ENCODE peak calls at places on chromosomes 6 and 20, in five cellular contexts. G is tibial artery, S is H9, V is A673, D is astrocyte. X is an unnamed sample.

GRCh38 chr20:49981218-49982071 is 1.3 kb upstream of the SNAI1 start:
- DNase-seq in G (no peak), S (no peak), V (no peak), D (no peak), X (no peak)

GRCh38 chr6:159978291-159979135 is 9.6 kb downstream of the IGF2R start:
- DNase-seq in G (no peak), S (no peak), V (no peak), D (no peak), X (peak; percentile 42)

GRCh38 chr20:37898301-37899104 is 4.4 kb upstream of the VSTM2L start:
- DNase-seq in G (no peak), S (no peak), V (peak; percentile 74), D (peak; percentile 62), X (peak; percentile 74)

GRCh38 chr6:44059359-44060342 is 67.6 kb downstream of the MRPL14 start:
- DNase-seq in G (no peak), S (no peak), V (no peak), D (peak; percentile 91), X (peak; percentile 88)

GRCh38 chr6:39923394-39923793 is 10.9 kb downstream of the MOCS1 start:
- DNase-seq in G (peak; percentile 90), S (no peak), V (no peak), D (no peak), X (no peak)

GRCh38 chr6:99614430-99615161 is 8.0 kb downstream of the PRDM13 start:
- DNase-seq in G (no peak), S (peak; percentile 75), V (peak; percentile 68), D (no peak), X (no peak)

GRCh38 chr6:92945799-92946198 is 473.6 kb downstream of the EPHA7 start:
- DNase-seq in G (no peak), S (no peak), V (no peak), D (peak; percentile 17), X (peak; percentile 89)

GRCh38 chr20:8043687-8044278 is 24.2 kb upstream of the TMX4 start:
- DNase-seq in G (no peak), S (no peak), V (peak; percentile 56), D (peak; percentile 23), X (peak; percentile 40)

GRCh38 chr20:44746367-44747165 is 901 bp downstream of the KCNK15 start:
- DNase-seq in G (no peak), S (no peak), V (peak; percentile 48), D (no peak), X (no peak)

GRCh38 chr6:66355471-66355870 is 648.4 kb upstream of the EYS start:
- DNase-seq in G (no peak), S (no peak), V (no peak), D (no peak), X (no peak)

GRCh38 chr20:45853484-45853883 is 3.7 kb downstream of the ACOT8 start:
- DNase-seq in G (no peak), S (peak; percentile 57), V (no peak), D (no peak), X (no peak)

GRCh38 chr6:125194980-125195379 is 41.4 kb downstream of the TPD52L1 start:
- DNase-seq in G (no peak), S (no peak), V (no peak), D (no peak), X (no peak)

GRCh38 chr6:68994561-68994960 is 359.5 kb downstream of the ADGRB3 start:
- DNase-seq in G (no peak), S (no peak), V (peak; percentile 33), D (no peak), X (no peak)

GRCh38 chr6:110784610-110784979 is 30.7 kb downstream of the CDK19 start:
- DNase-seq in G (no peak), S (no peak), V (no peak), D (no peak), X (no peak)

GRCh38 chr20:32544893-32545840 is 40.0 kb downstream of the NOL4L start:
- DNase-seq in G (no peak), S (no peak), V (no peak), D (peak; percentile 13), X (no peak)

GRCh38 chr6:36595168-36595818 is 1.1 kb downstream of the SRSF3 start:
- DNase-seq in G (peak; percentile 75), S (no peak), V (peak; percentile 64), D (no peak), X (peak; percentile 54)

GRCh38 chr6:143510991-143511891 is at the start of gene FUCA2:
- DNase-seq in G (peak; percentile 96), S (peak; percentile 94), V (peak; percentile 78), D (peak; percentile 74), X (peak; percentile 87)

GRCh38 chr6:135014353-135014832 is 40.2 kb downstream of the HBS1L start:
- DNase-seq in G (no peak), S (no peak), V (no peak), D (no peak), X (no peak)

GRCh38 chr20:4095639-4096038 is 80.3 kb upstream of the RNF24 start:
- DNase-seq in G (no peak), S (no peak), V (no peak), D (no peak), X (no peak)

GRCh38 chr20:49397525-49397924 is 84.9 kb downstream of the KCNB1 start:
- DNase-seq in G (no peak), S (no peak), V (no peak), D (no peak), X (peak; percentile 34)

GRCh38 chr6:108781419-108782110 is 66.7 kb upstream of the ARMC2 start:
- DNase-seq in G (no peak), S (peak; percentile 57), V (peak; percentile 26), D (peak; percentile 12), X (peak; percentile 21)

GRCh38 chr20:14477125-14477524 is 139.7 kb upstream of the FLRT3 start:
- DNase-seq in G (no peak), S (no peak), V (no peak), D (no peak), X (peak; percentile 82)

GRCh38 chr20:10004900-10005299 is 29.9 kb upstream of the ANKEF1 start:
- DNase-seq in G (no peak), S (no peak), V (no peak), D (no peak), X (no peak)

GRCh38 chr20:10565191-10565921 is 108.4 kb downstream of the JAG1 start:
- DNase-seq in G (no peak), S (no peak), V (no peak), D (peak; percentile 92), X (peak; percentile 88)

GRCh38 chr6:53862517-53863457 is 68.0 kb downstream of the LRRC1 start:
- DNase-seq in G (no peak), S (no peak), V (peak; percentile 3), D (peak; percentile 95), X (peak; percentile 91)

GRCh38 chr6:12851123-12851695 is 134.6 kb downstream of the PHACTR1 start:
- DNase-seq in G (no peak), S (no peak), V (no peak), D (peak; percentile 14), X (no peak)

GRCh38 chr6:35215665-35216411 is 2.1 kb downstream of the SCUBE3 start:
- DNase-seq in G (no peak), S (no peak), V (no peak), D (no peak), X (no peak)

GRCh38 chr6:157647261-157647915 is 175.7 kb upstream of the SNX9 start:
- DNase-seq in G (peak; percentile 39), S (no peak), V (no peak), D (no peak), X (no peak)

GRCh38 chr6:10528170-10528981 is 7.2 kb downstream of the GCNT2 start:
- DNase-seq in G (no peak), S (peak; percentile 30), V (no peak), D (peak; percentile 59), X (peak; percentile 76)

GRCh38 chr6:97205936-97206335 is 77.1 kb downstream of the MMS22L start:
- DNase-seq in G (no peak), S (no peak), V (peak; percentile 30), D (no peak), X (no peak)

GRCh38 chr6:97203343-97203742 is 79.7 kb downstream of the MMS22L start:
- DNase-seq in G (no peak), S (no peak), V (peak; percentile 75), D (no peak), X (peak; percentile 26)

DNA sequence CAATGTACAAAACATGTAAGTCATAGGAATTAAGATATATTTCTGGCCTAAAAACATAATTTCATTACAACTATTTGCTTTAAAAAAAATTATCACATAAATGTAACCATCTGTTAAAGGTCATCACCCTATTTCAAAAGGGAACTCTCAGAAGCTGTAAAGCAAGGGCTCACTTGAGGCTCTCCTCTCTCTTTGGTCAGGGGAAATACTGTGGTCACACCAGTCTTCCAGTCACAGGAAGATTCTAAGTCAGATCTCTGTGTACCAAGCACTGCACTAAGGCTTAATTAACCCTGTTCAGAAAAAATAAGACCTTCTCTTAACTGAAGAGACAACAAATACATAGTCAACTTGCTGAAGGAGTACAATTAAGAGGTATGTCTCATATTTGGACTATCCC is 75.6 kb downstream of the MMS22L start:
- DNase-seq in G (no peak), S (no peak), V (no peak), D (no peak), X (no peak)
- H3K27ac ChIP-seq in G (no peak overlapping the region), S (no peak overlapping the region), V (no peak overlapping the region), D (no peak overlapping the region), X (no peak overlapping the region)

GRCh38 chr20:36102306-36102705 is 52.2 kb upstream of the EPB41L1 start:
- DNase-seq in G (no peak), S (no peak), V (no peak), D (no peak), X (no peak)
- H3K27ac ChIP-seq in G (no peak overlapping the region), S (no peak overlapping the region), V (no peak overlapping the region), D (no peak overlapping the region), X (no peak overlapping the region)

GRCh38 chr6:169776379-169776778 is 25.0 kb downstream of the ERMARD start:
- DNase-seq in G (peak; percentile 48), S (no peak), V (no peak), D (no peak), X (no peak)
- H3K27ac ChIP-seq in G (no peak overlapping the region), S (no peak overlapping the region), V (no peak overlapping the region), D (no peak overlapping the region), X (no peak overlapping the region)

GRCh38 chr6:170136541-170137175 is 154.2 kb downstream of the DLL1 start:
- DNase-seq in G (peak; percentile 59), S (peak; percentile 19), V (no peak), D (no peak), X (no peak)
- H3K27ac ChIP-seq in G (no peak overlapping the region), S (no peak overlapping the region), V (no peak overlapping the region), D (no peak overlapping the region), X (no peak overlapping the region)

DNA sequence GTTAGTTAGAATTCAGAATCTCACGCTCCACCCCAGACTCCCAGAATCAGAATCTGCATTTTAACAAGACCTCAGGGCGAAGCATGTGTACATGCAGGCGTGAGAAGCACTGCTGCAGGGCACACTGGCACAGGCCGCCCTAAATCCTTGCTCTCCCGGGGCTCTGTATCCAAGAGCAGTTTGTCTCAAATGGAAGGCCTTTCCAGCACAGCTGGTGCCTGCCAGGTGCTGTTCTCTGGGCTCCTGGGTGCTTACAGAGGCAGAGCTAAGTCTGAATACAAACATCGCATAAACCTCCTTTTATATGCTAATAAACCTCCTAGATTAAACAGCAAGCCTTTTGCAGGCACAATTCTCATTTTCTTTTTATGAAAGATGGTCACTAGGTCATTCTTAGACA is 119.1 kb upstream of the CD93 start:
- DNase-seq in G (no peak), S (peak; percentile 54), V (no peak), D (no peak), X (no peak)
- H3K27ac ChIP-seq in G (peak overlapping the region; percentile 70), S (no peak overlapping the region), V (no peak overlapping the region), D (no peak overlapping the region), X (no peak overlapping the region)